ENCODE peak calls at places on chromosomes 11 and 22, in ten cellular contexts. One of them, this sample, is unnamed.

GRCh38 chr11:99325807-99326206 is 305.1 kb downstream of the CNTN5 start:
- DNase-seq in iPS-NIHi11: no peak
- DNase-seq in anterior cingulate cortex: no peak
- DNase-seq in CD4-positive, CD25-positive, alpha-beta regulatory T cell: no peak
- DNase-seq in neuronal stem cell: no peak
- DNase-seq in cardiac fibroblast: peak; percentile 89
- DNase-seq in stimulated activated CD4-positive, alpha-beta T cell treated with anti-CD3 and anti-CD28 coated beads, Interleukin-4, amount 100 ng/mL, for 48 hours: no peak
- DNase-seq in neural progenitor cell: no peak
- DNase-seq in heart right ventricle: no peak
- DNase-seq in kidney epithelial cell: peak; percentile 7
- DNase-seq in this sample: no peak

GRCh38 chr11:124863137-124863825 is 2.0 kb upstream of the ROBO3 start:
- DNase-seq in heart right ventricle: peak; percentile 35
- DNase-seq in iPS-NIHi11: no peak
- DNase-seq in neuronal stem cell: no peak
- DNase-seq in kidney epithelial cell: no peak
- DNase-seq in anterior cingulate cortex: peak; percentile 16
- DNase-seq in CD4-positive, CD25-positive, alpha-beta regulatory T cell: no peak
- DNase-seq in neural progenitor cell: peak; percentile 95
- DNase-seq in stimulated activated CD4-positive, alpha-beta T cell treated with anti-CD3 and anti-CD28 coated beads, Interleukin-4, amount 100 ng/mL, for 48 hours: no peak
- DNase-seq in cardiac fibroblast: peak; percentile 50
- DNase-seq in this sample: peak; percentile 77

GRCh38 chr11:12523180-12523924 is 146.0 kb downstream of the PARVA start:
- DNase-seq in stimulated activated CD4-positive, alpha-beta T cell treated with anti-CD3 and anti-CD28 coated beads, Interleukin-4, amount 100 ng/mL, for 48 hours: no peak
- DNase-seq in cardiac fibroblast: no peak
- DNase-seq in neuronal stem cell: no peak
- DNase-seq in heart right ventricle: no peak
- DNase-seq in CD4-positive, CD25-positive, alpha-beta regulatory T cell: no peak
- DNase-seq in anterior cingulate cortex: no peak
- DNase-seq in iPS-NIHi11: no peak
- DNase-seq in neural progenitor cell: no peak
- DNase-seq in kidney epithelial cell: no peak
- DNase-seq in this sample: peak; percentile 63

GRCh38 chr11:131760191-131760951 is 390.0 kb downstream of the NTM start:
- DNase-seq in heart right ventricle: peak; percentile 25
- DNase-seq in iPS-NIHi11: peak; percentile 38
- DNase-seq in neural progenitor cell: peak; percentile 75
- DNase-seq in CD4-positive, CD25-positive, alpha-beta regulatory T cell: no peak
- DNase-seq in kidney epithelial cell: no peak
- DNase-seq in cardiac fibroblast: peak; percentile 85
- DNase-seq in stimulated activated CD4-positive, alpha-beta T cell treated with anti-CD3 and anti-CD28 coated beads, Interleukin-4, amount 100 ng/mL, for 48 hours: no peak
- DNase-seq in anterior cingulate cortex: no peak
- DNase-seq in neuronal stem cell: no peak
- DNase-seq in this sample: peak; percentile 56

GRCh38 chr11:108122166-108122628 is 830 bp downstream of the ACAT1 start:
- DNase-seq in heart right ventricle: no peak
- DNase-seq in stimulated activated CD4-positive, alpha-beta T cell treated with anti-CD3 and anti-CD28 coated beads, Interleukin-4, amount 100 ng/mL, for 48 hours: no peak
- DNase-seq in neural progenitor cell: peak; percentile 31
- DNase-seq in cardiac fibroblast: peak; percentile 44
- DNase-seq in kidney epithelial cell: no peak
- DNase-seq in iPS-NIHi11: no peak
- DNase-seq in neuronal stem cell: no peak
- DNase-seq in CD4-positive, CD25-positive, alpha-beta regulatory T cell: no peak
- DNase-seq in anterior cingulate cortex: peak; percentile 42
- DNase-seq in this sample: peak; percentile 20

GRCh38 chr11:68896171-68896959 is 7.3 kb downstream of the MRPL21 start:
- DNase-seq in cardiac fibroblast: no peak
- DNase-seq in iPS-NIHi11: no peak
- DNase-seq in kidney epithelial cell: no peak
- DNase-seq in anterior cingulate cortex: no peak
- DNase-seq in neuronal stem cell: no peak
- DNase-seq in stimulated activated CD4-positive, alpha-beta T cell treated with anti-CD3 and anti-CD28 coated beads, Interleukin-4, amount 100 ng/mL, for 48 hours: no peak
- DNase-seq in heart right ventricle: no peak
- DNase-seq in CD4-positive, CD25-positive, alpha-beta regulatory T cell: no peak
- DNase-seq in neural progenitor cell: no peak
- DNase-seq in this sample: no peak

GRCh38 chr22:41919357-41920224 is 4.7 kb upstream of the SHISA8 start:
- DNase-seq in neural progenitor cell: peak; percentile 53
- DNase-seq in iPS-NIHi11: peak; percentile 93
- DNase-seq in stimulated activated CD4-positive, alpha-beta T cell treated with anti-CD3 and anti-CD28 coated beads, Interleukin-4, amount 100 ng/mL, for 48 hours: no peak
- DNase-seq in heart right ventricle: peak; percentile 67
- DNase-seq in neuronal stem cell: no peak
- DNase-seq in kidney epithelial cell: no peak
- DNase-seq in CD4-positive, CD25-positive, alpha-beta regulatory T cell: no peak
- DNase-seq in cardiac fibroblast: peak; percentile 33
- DNase-seq in anterior cingulate cortex: no peak
- DNase-seq in this sample: peak; percentile 99

GRCh38 chr11:118098996-118099837 is 12.5 kb upstream of the SMIM35 start:
- DNase-seq in neuronal stem cell: no peak
- DNase-seq in kidney epithelial cell: no peak
- DNase-seq in heart right ventricle: no peak
- DNase-seq in neural progenitor cell: peak; percentile 24
- DNase-seq in iPS-NIHi11: no peak
- DNase-seq in cardiac fibroblast: no peak
- DNase-seq in anterior cingulate cortex: peak; percentile 13
- DNase-seq in CD4-positive, CD25-positive, alpha-beta regulatory T cell: no peak
- DNase-seq in stimulated activated CD4-positive, alpha-beta T cell treated with anti-CD3 and anti-CD28 coated beads, Interleukin-4, amount 100 ng/mL, for 48 hours: no peak
- DNase-seq in this sample: peak; percentile 67

GRCh38 chr11:115161876-115162275 is 342.3 kb downstream of the CADM1 start:
- DNase-seq in cardiac fibroblast: no peak
- DNase-seq in CD4-positive, CD25-positive, alpha-beta regulatory T cell: no peak
- DNase-seq in neural progenitor cell: no peak
- DNase-seq in stimulated activated CD4-positive, alpha-beta T cell treated with anti-CD3 and anti-CD28 coated beads, Interleukin-4, amount 100 ng/mL, for 48 hours: no peak
- DNase-seq in kidney epithelial cell: no peak
- DNase-seq in heart right ventricle: no peak
- DNase-seq in neuronal stem cell: no peak
- DNase-seq in anterior cingulate cortex: no peak
- DNase-seq in iPS-NIHi11: no peak
- DNase-seq in this sample: no peak

GRCh38 chr11:93614111-93614784 is 47.2 kb upstream of the CEP295 start:
- DNase-seq in CD4-positive, CD25-positive, alpha-beta regulatory T cell: peak; percentile 31
- DNase-seq in cardiac fibroblast: no peak
- DNase-seq in neuronal stem cell: no peak
- DNase-seq in anterior cingulate cortex: no peak
- DNase-seq in stimulated activated CD4-positive, alpha-beta T cell treated with anti-CD3 and anti-CD28 coated beads, Interleukin-4, amount 100 ng/mL, for 48 hours: peak; percentile 5
- DNase-seq in neural progenitor cell: peak; percentile 60
- DNase-seq in iPS-NIHi11: peak; percentile 48
- DNase-seq in kidney epithelial cell: no peak
- DNase-seq in heart right ventricle: no peak
- DNase-seq in this sample: no peak

GRCh38 chr11:68009391-68010000 is 631 bp upstream of the ALDH3B1 start:
- DNase-seq in anterior cingulate cortex: no peak
- DNase-seq in cardiac fibroblast: peak; percentile 70
- DNase-seq in neural progenitor cell: no peak
- DNase-seq in CD4-positive, CD25-positive, alpha-beta regulatory T cell: no peak
- DNase-seq in stimulated activated CD4-positive, alpha-beta T cell treated with anti-CD3 and anti-CD28 coated beads, Interleukin-4, amount 100 ng/mL, for 48 hours: no peak
- DNase-seq in kidney epithelial cell: no peak
- DNase-seq in heart right ventricle: no peak
- DNase-seq in neuronal stem cell: no peak
- DNase-seq in iPS-NIHi11: no peak
- DNase-seq in this sample: no peak

GRCh38 chr11:112348480-112349029 is 87.9 kb upstream of the PLET1 start:
- DNase-seq in anterior cingulate cortex: no peak
- DNase-seq in cardiac fibroblast: no peak
- DNase-seq in neuronal stem cell: no peak
- DNase-seq in CD4-positive, CD25-positive, alpha-beta regulatory T cell: no peak
- DNase-seq in heart right ventricle: no peak
- DNase-seq in kidney epithelial cell: no peak
- DNase-seq in iPS-NIHi11: no peak
- DNase-seq in neural progenitor cell: no peak
- DNase-seq in stimulated activated CD4-positive, alpha-beta T cell treated with anti-CD3 and anti-CD28 coated beads, Interleukin-4, amount 100 ng/mL, for 48 hours: no peak
- DNase-seq in this sample: no peak

GRCh38 chr11:43521471-43521870 is 159.1 kb upstream of the HSD17B12 start:
- DNase-seq in heart right ventricle: no peak
- DNase-seq in CD4-positive, CD25-positive, alpha-beta regulatory T cell: no peak
- DNase-seq in kidney epithelial cell: no peak
- DNase-seq in neural progenitor cell: no peak
- DNase-seq in neuronal stem cell: no peak
- DNase-seq in iPS-NIHi11: no peak
- DNase-seq in anterior cingulate cortex: no peak
- DNase-seq in stimulated activated CD4-positive, alpha-beta T cell treated with anti-CD3 and anti-CD28 coated beads, Interleukin-4, amount 100 ng/mL, for 48 hours: no peak
- DNase-seq in cardiac fibroblast: no peak
- DNase-seq in this sample: no peak

GRCh38 chr22:46068908-46069481 is 81.3 kb upstream of the PPARA start:
- DNase-seq in cardiac fibroblast: peak; percentile 49
- DNase-seq in stimulated activated CD4-positive, alpha-beta T cell treated with anti-CD3 and anti-CD28 coated beads, Interleukin-4, amount 100 ng/mL, for 48 hours: no peak
- DNase-seq in CD4-positive, CD25-positive, alpha-beta regulatory T cell: no peak
- DNase-seq in neuronal stem cell: no peak
- DNase-seq in heart right ventricle: no peak
- DNase-seq in anterior cingulate cortex: no peak
- DNase-seq in neural progenitor cell: no peak
- DNase-seq in iPS-NIHi11: no peak
- DNase-seq in kidney epithelial cell: peak; percentile 51
- DNase-seq in this sample: no peak

GRCh38 chr11:96301818-96302217 is 41.2 kb downstream of the MAML2 start:
- DNase-seq in neural progenitor cell: no peak
- DNase-seq in kidney epithelial cell: no peak
- DNase-seq in anterior cingulate cortex: no peak
- DNase-seq in iPS-NIHi11: no peak
- DNase-seq in CD4-positive, CD25-positive, alpha-beta regulatory T cell: no peak
- DNase-seq in stimulated activated CD4-positive, alpha-beta T cell treated with anti-CD3 and anti-CD28 coated beads, Interleukin-4, amount 100 ng/mL, for 48 hours: no peak
- DNase-seq in heart right ventricle: no peak
- DNase-seq in cardiac fibroblast: no peak
- DNase-seq in neuronal stem cell: no peak
- DNase-seq in this sample: no peak

GRCh38 chr11:2257023-2257700 is 13.2 kb downstream of the ASCL2 start:
- DNase-seq in neuronal stem cell: no peak
- DNase-seq in stimulated activated CD4-positive, alpha-beta T cell treated with anti-CD3 and anti-CD28 coated beads, Interleukin-4, amount 100 ng/mL, for 48 hours: no peak
- DNase-seq in heart right ventricle: no peak
- DNase-seq in kidney epithelial cell: no peak
- DNase-seq in neural progenitor cell: no peak
- DNase-seq in CD4-positive, CD25-positive, alpha-beta regulatory T cell: no peak
- DNase-seq in iPS-NIHi11: no peak
- DNase-seq in cardiac fibroblast: no peak
- DNase-seq in anterior cingulate cortex: no peak
- DNase-seq in this sample: peak; percentile 51

GRCh38 chr11:6919698-6920097 is 1.1 kb upstream of the OR2D3 start:
- DNase-seq in CD4-positive, CD25-positive, alpha-beta regulatory T cell: no peak
- DNase-seq in heart right ventricle: no peak
- DNase-seq in neural progenitor cell: no peak
- DNase-seq in stimulated activated CD4-positive, alpha-beta T cell treated with anti-CD3 and anti-CD28 coated beads, Interleukin-4, amount 100 ng/mL, for 48 hours: no peak
- DNase-seq in iPS-NIHi11: no peak
- DNase-seq in cardiac fibroblast: no peak
- DNase-seq in neuronal stem cell: no peak
- DNase-seq in kidney epithelial cell: no peak
- DNase-seq in anterior cingulate cortex: no peak
- DNase-seq in this sample: no peak

GRCh38 chr11:116461789-116462188 is 311.0 kb downstream of the BUD13 start:
- DNase-seq in cardiac fibroblast: no peak
- DNase-seq in heart right ventricle: no peak
- DNase-seq in neural progenitor cell: peak; percentile 28
- DNase-seq in iPS-NIHi11: peak; percentile 46
- DNase-seq in CD4-positive, CD25-positive, alpha-beta regulatory T cell: no peak
- DNase-seq in kidney epithelial cell: no peak
- DNase-seq in stimulated activated CD4-positive, alpha-beta T cell treated with anti-CD3 and anti-CD28 coated beads, Interleukin-4, amount 100 ng/mL, for 48 hours: no peak
- DNase-seq in neuronal stem cell: no peak
- DNase-seq in anterior cingulate cortex: peak; percentile 13
- DNase-seq in this sample: peak; percentile 48

GRCh38 chr11:6608011-6608410 is 4.0 kb downstream of the TAF10 start:
- DNase-seq in heart right ventricle: peak; percentile 6
- DNase-seq in neural progenitor cell: no peak
- DNase-seq in neuronal stem cell: no peak
- DNase-seq in kidney epithelial cell: no peak
- DNase-seq in iPS-NIHi11: no peak
- DNase-seq in anterior cingulate cortex: no peak
- DNase-seq in CD4-positive, CD25-positive, alpha-beta regulatory T cell: no peak
- DNase-seq in stimulated activated CD4-positive, alpha-beta T cell treated with anti-CD3 and anti-CD28 coated beads, Interleukin-4, amount 100 ng/mL, for 48 hours: no peak
- DNase-seq in cardiac fibroblast: no peak
- DNase-seq in this sample: no peak

GRCh38 chr11:45885921-45886721 is 670 bp downstream of the MAPK8IP1 start:
- DNase-seq in heart right ventricle: no peak
- DNase-seq in CD4-positive, CD25-positive, alpha-beta regulatory T cell: no peak
- DNase-seq in stimulated activated CD4-positive, alpha-beta T cell treated with anti-CD3 and anti-CD28 coated beads, Interleukin-4, amount 100 ng/mL, for 48 hours: no peak
- DNase-seq in anterior cingulate cortex: no peak
- DNase-seq in iPS-NIHi11: peak; percentile 75
- DNase-seq in neural progenitor cell: peak; percentile 64
- DNase-seq in kidney epithelial cell: no peak
- DNase-seq in cardiac fibroblast: no peak
- DNase-seq in neuronal stem cell: no peak
- DNase-seq in this sample: peak; percentile 93

GRCh38 chr11:15507592-15507991 is 392.9 kb downstream of the INSC start:
- DNase-seq in stimulated activated CD4-positive, alpha-beta T cell treated with anti-CD3 and anti-CD28 coated beads, Interleukin-4, amount 100 ng/mL, for 48 hours: no peak
- DNase-seq in heart right ventricle: no peak
- DNase-seq in neural progenitor cell: no peak
- DNase-seq in iPS-NIHi11: no peak
- DNase-seq in anterior cingulate cortex: no peak
- DNase-seq in CD4-positive, CD25-positive, alpha-beta regulatory T cell: no peak
- DNase-seq in neuronal stem cell: no peak
- DNase-seq in kidney epithelial cell: no peak
- DNase-seq in cardiac fibroblast: no peak
- DNase-seq in this sample: no peak

GRCh38 chr11:110734790-110735189 is 22.6 kb upstream of the ARHGAP20 start:
- DNase-seq in heart right ventricle: no peak
- DNase-seq in kidney epithelial cell: no peak
- DNase-seq in neuronal stem cell: no peak
- DNase-seq in neural progenitor cell: no peak
- DNase-seq in CD4-positive, CD25-positive, alpha-beta regulatory T cell: no peak
- DNase-seq in anterior cingulate cortex: no peak
- DNase-seq in cardiac fibroblast: no peak
- DNase-seq in iPS-NIHi11: no peak
- DNase-seq in stimulated activated CD4-positive, alpha-beta T cell treated with anti-CD3 and anti-CD28 coated beads, Interleukin-4, amount 100 ng/mL, for 48 hours: no peak
- DNase-seq in this sample: no peak

GRCh38 chr11:94103476-94103875 is 25.2 kb upstream of the PANX1 start:
- DNase-seq in CD4-positive, CD25-positive, alpha-beta regulatory T cell: no peak
- DNase-seq in cardiac fibroblast: no peak
- DNase-seq in stimulated activated CD4-positive, alpha-beta T cell treated with anti-CD3 and anti-CD28 coated beads, Interleukin-4, amount 100 ng/mL, for 48 hours: no peak
- DNase-seq in neural progenitor cell: no peak
- DNase-seq in kidney epithelial cell: no peak
- DNase-seq in iPS-NIHi11: no peak
- DNase-seq in anterior cingulate cortex: no peak
- DNase-seq in heart right ventricle: no peak
- DNase-seq in neuronal stem cell: no peak
- DNase-seq in this sample: no peak

GRCh38 chr11:41449483-41450050 is 9.9 kb downstream of the LRRC4C start:
- DNase-seq in heart right ventricle: no peak
- DNase-seq in CD4-positive, CD25-positive, alpha-beta regulatory T cell: no peak
- DNase-seq in neural progenitor cell: no peak
- DNase-seq in stimulated activated CD4-positive, alpha-beta T cell treated with anti-CD3 and anti-CD28 coated beads, Interleukin-4, amount 100 ng/mL, for 48 hours: no peak
- DNase-seq in neuronal stem cell: no peak
- DNase-seq in cardiac fibroblast: no peak
- DNase-seq in iPS-NIHi11: no peak
- DNase-seq in kidney epithelial cell: no peak
- DNase-seq in anterior cingulate cortex: no peak
- DNase-seq in this sample: peak; percentile 7

GRCh38 chr11:65116370-65117205 is 913 bp downstream of the ZNHIT2 start:
- DNase-seq in heart right ventricle: no peak
- DNase-seq in CD4-positive, CD25-positive, alpha-beta regulatory T cell: peak; percentile 71
- DNase-seq in anterior cingulate cortex: peak; percentile 54
- DNase-seq in neural progenitor cell: peak; percentile 52
- DNase-seq in stimulated activated CD4-positive, alpha-beta T cell treated with anti-CD3 and anti-CD28 coated beads, Interleukin-4, amount 100 ng/mL, for 48 hours: peak; percentile 54
- DNase-seq in kidney epithelial cell: no peak
- DNase-seq in neuronal stem cell: no peak
- DNase-seq in iPS-NIHi11: no peak
- DNase-seq in cardiac fibroblast: peak; percentile 54
- DNase-seq in this sample: peak; percentile 73

GRCh38 chr11:10669258-10670033 is 24.1 kb downstream of the IRAG1 start:
- DNase-seq in neuronal stem cell: no peak
- DNase-seq in stimulated activated CD4-positive, alpha-beta T cell treated with anti-CD3 and anti-CD28 coated beads, Interleukin-4, amount 100 ng/mL, for 48 hours: no peak
- DNase-seq in heart right ventricle: no peak
- DNase-seq in anterior cingulate cortex: no peak
- DNase-seq in kidney epithelial cell: no peak
- DNase-seq in cardiac fibroblast: peak; percentile 50
- DNase-seq in CD4-positive, CD25-positive, alpha-beta regulatory T cell: no peak
- DNase-seq in iPS-NIHi11: no peak
- DNase-seq in neural progenitor cell: no peak
- DNase-seq in this sample: no peak

GRCh38 chr22:20429254-20430100 is 8.1 kb downstream of the SCARF2 start:
- DNase-seq in neuronal stem cell: peak; percentile 72
- DNase-seq in CD4-positive, CD25-positive, alpha-beta regulatory T cell: peak; percentile 77
- DNase-seq in neural progenitor cell: peak; percentile 87
- DNase-seq in iPS-NIHi11: peak; percentile 93
- DNase-seq in heart right ventricle: no peak
- DNase-seq in stimulated activated CD4-positive, alpha-beta T cell treated with anti-CD3 and anti-CD28 coated beads, Interleukin-4, amount 100 ng/mL, for 48 hours: peak; percentile 72
- DNase-seq in cardiac fibroblast: no peak
- DNase-seq in kidney epithelial cell: no peak
- DNase-seq in anterior cingulate cortex: no peak
- DNase-seq in this sample: peak; percentile 99

GRCh38 chr11:73416711-73417265 is 40.6 kb downstream of the RELT start:
- DNase-seq in iPS-NIHi11: no peak
- DNase-seq in neural progenitor cell: no peak
- DNase-seq in neuronal stem cell: no peak
- DNase-seq in cardiac fibroblast: peak; percentile 43
- DNase-seq in heart right ventricle: no peak
- DNase-seq in CD4-positive, CD25-positive, alpha-beta regulatory T cell: no peak
- DNase-seq in anterior cingulate cortex: no peak
- DNase-seq in kidney epithelial cell: no peak
- DNase-seq in stimulated activated CD4-positive, alpha-beta T cell treated with anti-CD3 and anti-CD28 coated beads, Interleukin-4, amount 100 ng/mL, for 48 hours: no peak
- DNase-seq in this sample: no peak